ENCODE peak calls at places on chromosomes 12 and 14, in four cellular contexts. One of them, this sample, is unnamed.

GRCh38 chr14:96739511-96739910 is 57.7 kb upstream of the VRK1 start:
- DNase-seq in CD8-positive, alpha-beta T cell: no peak
- DNase-seq in endothelial cell: no peak
- DNase-seq in neural crest cell: no peak
- DNase-seq in this sample: peak; percentile 15

GRCh38 chr12:96015672-96016071 is 19.5 kb upstream of the HAL start:
- DNase-seq in CD8-positive, alpha-beta T cell: no peak
- DNase-seq in endothelial cell: peak; percentile 45
- DNase-seq in neural crest cell: no peak
- DNase-seq in this sample: peak; percentile 29

GRCh38 chr14:63770187-63770807 is 42.4 kb upstream of the SGPP1 start:
- DNase-seq in CD8-positive, alpha-beta T cell: peak; percentile 66
- DNase-seq in endothelial cell: peak; percentile 41
- DNase-seq in neural crest cell: peak; percentile 19
- DNase-seq in this sample: peak; percentile 15

GRCh38 chr14:55454264-55455151 is 14.1 kb upstream of the TBPL2 start:
- DNase-seq in CD8-positive, alpha-beta T cell: no peak
- DNase-seq in endothelial cell: no peak
- DNase-seq in neural crest cell: no peak
- DNase-seq in this sample: no peak

GRCh38 chr14:38786921-38787320 is 316.1 kb downstream of the SEC23A start:
- DNase-seq in CD8-positive, alpha-beta T cell: no peak
- DNase-seq in endothelial cell: no peak
- DNase-seq in neural crest cell: no peak
- DNase-seq in this sample: no peak

GRCh38 chr12:116916122-116916521 is 5.4 kb downstream of the FBXW8 start:
- DNase-seq in CD8-positive, alpha-beta T cell: no peak
- DNase-seq in endothelial cell: no peak
- DNase-seq in neural crest cell: no peak
- DNase-seq in this sample: no peak

GRCh38 chr12:115866909-115867525 is 410.5 kb downstream of the MED13L start:
- DNase-seq in CD8-positive, alpha-beta T cell: no peak
- DNase-seq in endothelial cell: no peak
- DNase-seq in neural crest cell: no peak
- DNase-seq in this sample: no peak

GRCh38 chr12:119308743-119309456 is 25.6 kb upstream of the CCDC60 start:
- DNase-seq in CD8-positive, alpha-beta T cell: no peak
- DNase-seq in endothelial cell: no peak
- DNase-seq in neural crest cell: peak; percentile 9
- DNase-seq in this sample: peak; percentile 62

GRCh38 chr12:67714648-67715047 is 66.1 kb downstream of the DYRK2 start:
- DNase-seq in CD8-positive, alpha-beta T cell: no peak
- DNase-seq in endothelial cell: no peak
- DNase-seq in neural crest cell: no peak
- DNase-seq in this sample: no peak

GRCh38 chr12:77788231-77789168 is 42.2 kb upstream of the NAV3 start:
- DNase-seq in CD8-positive, alpha-beta T cell: no peak
- DNase-seq in endothelial cell: no peak
- DNase-seq in neural crest cell: no peak
- DNase-seq in this sample: no peak

GRCh38 chr12:109433618-109434017 is 43.5 kb downstream of the KCTD10 start:
- DNase-seq in CD8-positive, alpha-beta T cell: no peak
- DNase-seq in endothelial cell: peak; percentile 50
- DNase-seq in neural crest cell: no peak
- DNase-seq in this sample: peak; percentile 37

GRCh38 chr14:54676822-54677708 is 110.1 kb downstream of the SAMD4A start:
- DNase-seq in CD8-positive, alpha-beta T cell: no peak
- DNase-seq in endothelial cell: no peak
- DNase-seq in neural crest cell: peak; percentile 9
- DNase-seq in this sample: no peak

GRCh38 chr12:99505805-99506204 is 141.7 kb upstream of the GARIN6 start:
- DNase-seq in CD8-positive, alpha-beta T cell: no peak
- DNase-seq in endothelial cell: no peak
- DNase-seq in neural crest cell: no peak
- DNase-seq in this sample: no peak

GRCh38 chr12:31818623-31819268 is 89.9 kb upstream of the AMN1 start:
- DNase-seq in CD8-positive, alpha-beta T cell: no peak
- DNase-seq in endothelial cell: no peak
- DNase-seq in neural crest cell: no peak
- DNase-seq in this sample: no peak

GRCh38 chr14:86153480-86153879 is 623.5 kb downstream of the FLRT2 start:
- DNase-seq in CD8-positive, alpha-beta T cell: no peak
- DNase-seq in endothelial cell: no peak
- DNase-seq in neural crest cell: no peak
- DNase-seq in this sample: no peak
- TF ChIP-seq CTCF in CD8-positive, alpha-beta T cell: no peak
- TF ChIP-seq CTCF in endothelial cell: peak; percentile 43
- TF ChIP-seq CTCF in neural crest cell: peak; percentile 47
- TF ChIP-seq CTCF in this sample: peak; percentile 43

DNA sequence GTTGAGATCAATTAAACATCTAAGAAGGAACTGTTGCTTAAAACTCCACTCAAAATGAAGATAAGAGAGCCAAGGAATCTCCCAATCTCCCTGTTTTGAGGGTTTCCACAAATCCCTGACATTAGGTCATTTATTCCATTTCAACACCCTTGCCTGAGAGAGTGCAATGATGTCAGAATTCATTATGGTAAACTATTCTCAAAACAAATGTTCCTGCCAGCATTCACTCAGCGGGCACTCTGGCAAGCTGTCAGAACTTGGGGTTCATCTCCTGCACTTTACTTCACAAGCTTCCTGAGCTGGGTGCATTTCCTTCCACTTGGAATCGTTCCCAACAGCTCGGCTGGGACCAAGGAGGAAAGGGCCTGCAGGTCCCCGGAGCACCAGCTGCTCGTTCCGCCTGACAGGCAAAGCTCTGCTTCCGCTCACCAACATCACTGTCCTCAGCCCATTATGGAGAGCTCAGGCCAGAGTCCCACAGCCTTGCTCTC is 117.8 kb downstream of the TTC7B start:
- DNase-seq in CD8-positive, alpha-beta T cell: no peak
- DNase-seq in endothelial cell: peak; percentile 24
- DNase-seq in neural crest cell: no peak
- DNase-seq in this sample: no peak
- TF ChIP-seq CTCF in CD8-positive, alpha-beta T cell: no peak
- TF ChIP-seq CTCF in endothelial cell: no peak
- TF ChIP-seq CTCF in neural crest cell: no peak
- TF ChIP-seq CTCF in this sample: no peak

GRCh38 chr14:67674480-67675218 is at the start of gene VTI1B:
- DNase-seq in CD8-positive, alpha-beta T cell: peak; percentile 78
- DNase-seq in endothelial cell: peak; percentile 82
- DNase-seq in neural crest cell: peak; percentile 72
- DNase-seq in this sample: peak; percentile 82
- TF ChIP-seq CTCF in CD8-positive, alpha-beta T cell: no peak
- TF ChIP-seq CTCF in endothelial cell: no peak
- TF ChIP-seq CTCF in neural crest cell: peak; percentile 32
- TF ChIP-seq CTCF in this sample: no peak

GRCh38 chr14:48398675-48399282 is 723.4 kb upstream of the MDGA2 start:
- DNase-seq in CD8-positive, alpha-beta T cell: no peak
- DNase-seq in endothelial cell: peak; percentile 16
- DNase-seq in neural crest cell: peak; percentile 13
- DNase-seq in this sample: peak; percentile 13
- TF ChIP-seq CTCF in CD8-positive, alpha-beta T cell: no peak
- TF ChIP-seq CTCF in endothelial cell: peak; percentile 80
- TF ChIP-seq CTCF in neural crest cell: peak; percentile 82
- TF ChIP-seq CTCF in this sample: peak; percentile 80

DNA sequence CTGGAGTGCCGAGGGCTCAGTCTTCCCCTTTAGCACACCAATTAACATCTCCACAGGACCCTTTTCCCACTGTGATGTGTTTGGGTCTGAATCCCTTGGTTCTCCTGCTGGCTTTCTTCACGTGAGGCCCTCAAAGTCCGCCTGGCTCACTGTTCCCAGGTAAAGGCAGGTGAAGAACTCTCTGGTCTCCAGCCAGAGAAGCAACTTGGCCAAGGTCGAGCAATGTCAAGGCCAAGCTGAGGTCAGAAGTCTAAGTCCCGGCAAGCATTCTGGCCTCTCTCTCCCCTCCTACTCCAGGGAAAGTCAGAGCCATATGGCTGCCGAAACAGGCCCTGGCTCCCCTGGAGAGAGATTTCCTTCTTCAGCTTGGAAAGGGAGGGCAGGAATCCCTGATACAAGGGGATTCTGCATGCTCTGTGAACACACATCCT is 61.4 kb upstream of the ESRRB start:
- DNase-seq in CD8-positive, alpha-beta T cell: no peak
- DNase-seq in endothelial cell: no peak
- DNase-seq in neural crest cell: no peak
- DNase-seq in this sample: no peak
- TF ChIP-seq CTCF in CD8-positive, alpha-beta T cell: no peak
- TF ChIP-seq CTCF in endothelial cell: no peak
- TF ChIP-seq CTCF in neural crest cell: no peak
- TF ChIP-seq CTCF in this sample: no peak

DNA sequence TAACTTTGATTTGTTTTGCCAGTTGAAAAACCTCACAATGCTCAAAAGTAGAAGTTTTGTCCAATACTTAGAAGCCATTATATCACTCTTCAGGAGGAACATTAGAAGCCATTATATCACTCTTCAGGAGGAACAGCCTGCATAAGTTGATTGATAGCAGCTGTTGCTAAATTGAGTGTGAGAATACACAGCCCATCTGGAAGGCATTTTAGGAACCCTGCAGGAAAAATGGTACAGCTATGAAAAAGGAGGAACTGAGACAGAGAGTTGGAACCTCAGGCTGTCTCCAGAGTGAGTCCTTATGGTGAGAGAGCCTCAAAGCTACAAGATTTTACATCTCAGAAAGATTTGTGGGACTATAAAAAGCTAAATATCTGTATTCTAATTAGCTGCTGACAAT is 207.0 kb downstream of the MYRFL start:
- DNase-seq in CD8-positive, alpha-beta T cell: no peak
- DNase-seq in endothelial cell: no peak
- DNase-seq in neural crest cell: no peak
- DNase-seq in this sample: no peak
- TF ChIP-seq CTCF in CD8-positive, alpha-beta T cell: no peak
- TF ChIP-seq CTCF in endothelial cell: no peak
- TF ChIP-seq CTCF in neural crest cell: no peak
- TF ChIP-seq CTCF in this sample: no peak

GRCh38 chr12:94148841-94149780 is 734 bp downstream of the PLXNC1 start:
- DNase-seq in CD8-positive, alpha-beta T cell: peak; percentile 40
- DNase-seq in endothelial cell: peak; percentile 58
- DNase-seq in neural crest cell: no peak
- DNase-seq in this sample: peak; percentile 68
- TF ChIP-seq CTCF in CD8-positive, alpha-beta T cell: peak; percentile 33
- TF ChIP-seq CTCF in endothelial cell: peak; percentile 43
- TF ChIP-seq CTCF in neural crest cell: peak; percentile 59
- TF ChIP-seq CTCF in this sample: peak; percentile 33

DNA sequence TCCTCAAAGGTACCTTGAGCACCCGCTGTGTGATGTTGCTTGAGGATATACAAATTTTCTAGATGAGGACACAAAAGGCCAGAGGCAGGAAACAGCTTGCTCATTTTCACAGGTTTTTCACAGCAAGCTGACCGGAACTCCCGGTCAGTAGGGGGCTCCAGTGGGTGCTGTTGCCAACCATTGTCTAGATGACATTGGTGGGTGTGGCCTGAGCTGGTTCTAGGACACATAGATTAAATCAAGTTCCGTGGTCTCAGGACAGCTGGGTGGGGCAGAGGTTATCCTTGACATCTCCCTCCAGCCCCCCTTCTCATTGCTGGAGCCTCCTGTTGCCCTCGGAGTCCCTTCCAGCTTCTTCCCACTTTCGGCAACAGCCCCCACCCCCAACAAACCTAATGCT is 153.6 kb upstream of the FKBP4 start:
- DNase-seq in CD8-positive, alpha-beta T cell: no peak
- DNase-seq in endothelial cell: peak; percentile 54
- DNase-seq in neural crest cell: peak; percentile 20
- DNase-seq in this sample: no peak
- TF ChIP-seq CTCF in CD8-positive, alpha-beta T cell: no peak
- TF ChIP-seq CTCF in endothelial cell: peak; percentile 29
- TF ChIP-seq CTCF in neural crest cell: peak; percentile 40
- TF ChIP-seq CTCF in this sample: no peak

GRCh38 chr12:43550831-43551270 is 1.2 kb downstream of the ADAMTS20 start:
- DNase-seq in CD8-positive, alpha-beta T cell: no peak
- DNase-seq in endothelial cell: peak; percentile 11
- DNase-seq in neural crest cell: no peak
- DNase-seq in this sample: peak; percentile 47

GRCh38 chr12:43551271-43551970 is 582 bp downstream of the ADAMTS20 start:
- DNase-seq in CD8-positive, alpha-beta T cell: no peak
- DNase-seq in endothelial cell: peak; percentile 36
- DNase-seq in neural crest cell: peak; percentile 33
- DNase-seq in this sample: peak; percentile 60

GRCh38 chr12:43556057-43556456 is 4.1 kb upstream of the ADAMTS20 start:
- DNase-seq in CD8-positive, alpha-beta T cell: no peak
- DNase-seq in endothelial cell: no peak
- DNase-seq in neural crest cell: no peak
- DNase-seq in this sample: no peak

GRCh38 chr12:43551971-43552559 is at the start of gene ADAMTS20:
- DNase-seq in CD8-positive, alpha-beta T cell: no peak
- DNase-seq in endothelial cell: peak; percentile 74
- DNase-seq in neural crest cell: peak; percentile 77
- DNase-seq in this sample: peak; percentile 90
- TF ChIP-seq CTCF in CD8-positive, alpha-beta T cell: no peak
- TF ChIP-seq CTCF in endothelial cell: no peak
- TF ChIP-seq CTCF in neural crest cell: peak; percentile 58
- TF ChIP-seq CTCF in this sample: peak; percentile 65

GRCh38 chr14:68036203-68036602 is 216.6 kb downstream of the RAD51B start:
- DNase-seq in CD8-positive, alpha-beta T cell: no peak
- DNase-seq in endothelial cell: no peak
- DNase-seq in neural crest cell: no peak
- DNase-seq in this sample: no peak
- TF ChIP-seq CTCF in CD8-positive, alpha-beta T cell: no peak
- TF ChIP-seq CTCF in endothelial cell: no peak
- TF ChIP-seq CTCF in neural crest cell: no peak
- TF ChIP-seq CTCF in this sample: no peak

This sample was measured in nephron progenitor cell.